ENCODE peak calls at places on chromosomes 6 and 20, in ten cellular contexts. P, D, W, G, Y, T, R, C, B and Z are unnamed samples.
A peak's percentile ranks its signal among the peaks of the same experiment; 100 is the strongest.

GRCh38 chr6:105402090-105402980 is 547 bp downstream of the PREP start:
- DNase-seq in P (peak; percentile 36), D (no peak), W (peak; percentile 47), G (no peak), Y (no peak), T (peak; percentile 48), R (no peak), C (peak; percentile 40), B (no peak), Z (no peak)

GRCh38 chr6:134436281-134436815 is 118.4 kb upstream of the SGK1 start:
- DNase-seq in P (no peak), D (no peak), W (peak; percentile 98), G (peak; percentile 42), Y (no peak), T (peak; percentile 97), R (no peak), C (peak; percentile 43), B (peak; percentile 28), Z (peak; percentile 93)

GRCh38 chr6:13795041-13795748 is 19.2 kb downstream of the MCUR1 start:
- DNase-seq in P (peak; percentile 85), D (peak; percentile 58), W (peak; percentile 70), G (peak; percentile 81), Y (no peak), T (peak; percentile 82), R (peak; percentile 64), C (peak; percentile 79), B (peak; percentile 88), Z (no peak)

GRCh38 chr6:128569737-128570438 is 49.5 kb upstream of the PTPRK start:
- DNase-seq in P (no peak), D (no peak), W (peak; percentile 92), G (no peak), Y (no peak), T (peak; percentile 81), R (no peak), C (no peak), B (no peak), Z (peak; percentile 79)

GRCh38 chr6:46719099-46719498 is 16.1 kb downstream of the PLA2G7 start:
- DNase-seq in P (no peak), D (no peak), W (peak; percentile 89), G (no peak), Y (no peak), T (peak; percentile 79), R (no peak), C (no peak), B (no peak), Z (peak; percentile 85)

GRCh38 chr6:35786810-35787209 is 6.0 kb downstream of the CLPSL1 start:
- DNase-seq in P (no peak), D (no peak), W (no peak), G (no peak), Y (no peak), T (no peak), R (no peak), C (no peak), B (no peak), Z (no peak)

GRCh38 chr20:30610044-30610693 is 647.3 kb upstream of the DEFB115 start:
- DNase-seq in P (no peak), D (no peak), W (no peak), G (no peak), Y (peak; percentile 79), T (no peak), R (no peak), C (peak; percentile 56), B (peak; percentile 34), Z (no peak)

GRCh38 chr20:56166781-56167465 is 81.6 kb upstream of the MC3R start:
- DNase-seq in P (no peak), D (no peak), W (no peak), G (no peak), Y (no peak), T (no peak), R (no peak), C (no peak), B (no peak), Z (no peak)

GRCh38 chr6:106677282-106677681 is 47.9 kb downstream of the QRSL1 start:
- DNase-seq in P (no peak), D (no peak), W (no peak), G (no peak), Y (no peak), T (no peak), R (no peak), C (no peak), B (no peak), Z (no peak)

GRCh38 chr20:34562643-34563042 is 4.1 kb downstream of the MAP1LC3A start:
- DNase-seq in P (no peak), D (no peak), W (peak; percentile 6), G (no peak), Y (no peak), T (no peak), R (no peak), C (no peak), B (no peak), Z (no peak)

GRCh38 chr6:34696189-34696738 is 303 bp downstream of the ILRUN start:
- DNase-seq in P (peak; percentile 48), D (no peak), W (peak; percentile 43), G (peak; percentile 72), Y (no peak), T (peak; percentile 54), R (no peak), C (no peak), B (no peak), Z (no peak)

GRCh38 chr6:10407018-10407673 is 7.7 kb downstream of the TFAP2A start:
- DNase-seq in P (no peak), D (no peak), W (no peak), G (no peak), Y (no peak), T (no peak), R (no peak), C (no peak), B (no peak), Z (no peak)

GRCh38 chr6:10406556-10406955 is 8.3 kb downstream of the TFAP2A start:
- DNase-seq in P (no peak), D (no peak), W (no peak), G (no peak), Y (no peak), T (no peak), R (no peak), C (no peak), B (no peak), Z (no peak)

GRCh38 chr6:10409160-10409765 is 5.6 kb downstream of the TFAP2A start:
- DNase-seq in P (no peak), D (no peak), W (no peak), G (no peak), Y (no peak), T (no peak), R (no peak), C (no peak), B (no peak), Z (no peak)

GRCh38 chr6:10409766-10410209 is 5.1 kb downstream of the TFAP2A start:
- DNase-seq in P (no peak), D (no peak), W (no peak), G (no peak), Y (no peak), T (no peak), R (no peak), C (no peak), B (no peak), Z (no peak)

DNA sequence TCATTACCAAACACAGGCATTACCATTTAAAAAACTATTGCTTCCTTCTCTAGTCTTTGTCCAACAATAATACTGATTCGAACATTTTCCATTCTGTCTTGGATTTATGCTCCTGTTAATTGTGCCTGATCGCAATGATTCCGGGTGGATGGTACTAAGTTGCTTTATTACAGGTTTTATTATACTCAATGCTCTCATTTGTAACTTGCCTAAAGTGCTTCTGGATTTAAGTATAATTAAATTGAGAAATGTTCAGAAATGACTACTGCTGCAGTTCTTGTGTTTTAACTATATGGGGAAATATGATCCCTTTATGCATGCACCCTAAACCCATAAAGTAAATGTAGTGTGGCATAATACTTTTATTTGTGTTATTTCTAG is 7.2 kb downstream of the TFAP2A start:
- DNase-seq in P (no peak), D (no peak), W (no peak), G (no peak), Y (no peak), T (no peak), R (no peak), C (no peak), B (no peak), Z (no peak)
- H3K4me3 ChIP-seq in P (no peak overlapping the region), D (no peak overlapping the region), W (no peak overlapping the region), G (no peak overlapping the region), Y (no peak overlapping the region), T (no peak overlapping the region), R (no peak overlapping the region), C (no peak overlapping the region), B (no peak overlapping the region), Z (peak overlapping the region; percentile 5)

GRCh38 chr20:19889011-19889953 is 127.9 kb upstream of the NAA20 start:
- DNase-seq in P (no peak), D (no peak), W (peak; percentile 91), G (peak; percentile 72), Y (no peak), T (peak; percentile 89), R (no peak), C (peak; percentile 76), B (peak; percentile 60), Z (peak; percentile 45)

GRCh38 chr20:19886666-19887288 is 128.7 kb downstream of the RIN2 start:
- DNase-seq in P (no peak), D (no peak), W (peak; percentile 18), G (no peak), Y (no peak), T (peak; percentile 32), R (no peak), C (no peak), B (no peak), Z (no peak)

GRCh38 chr20:19885981-19886665 is 128.1 kb downstream of the RIN2 start:
- DNase-seq in P (peak; percentile 61), D (no peak), W (peak; percentile 52), G (peak; percentile 40), Y (no peak), T (no peak), R (no peak), C (peak; percentile 43), B (peak; percentile 33), Z (no peak)

GRCh38 chr20:19888269-19888669 is 128.9 kb upstream of the NAA20 start:
- DNase-seq in P (no peak), D (no peak), W (no peak), G (no peak), Y (no peak), T (no peak), R (no peak), C (peak; percentile 35), B (peak; percentile 21), Z (no peak)

GRCh38 chr20:19887566-19888268 is 129.4 kb upstream of the NAA20 start:
- DNase-seq in P (no peak), D (no peak), W (peak; percentile 68), G (no peak), Y (no peak), T (no peak), R (no peak), C (no peak), B (no peak), Z (no peak)
- H3K4me3 ChIP-seq in P (peak overlapping the region; percentile 27), D (no peak overlapping the region), W (no peak overlapping the region), G (peak overlapping the region; percentile 44), Y (peak overlapping the region; percentile 45), T (no peak overlapping the region), R (no peak overlapping the region), C (peak overlapping the region; percentile 34), B (no peak overlapping the region), Z (no peak overlapping the region)

GRCh38 chr6:161536141-161536735 is 262.4 kb upstream of the AGPAT4 start:
- DNase-seq in P (no peak), D (no peak), W (no peak), G (no peak), Y (no peak), T (no peak), R (no peak), C (no peak), B (no peak), Z (no peak)
- H3K4me3 ChIP-seq in P (no peak overlapping the region), D (no peak overlapping the region), W (no peak overlapping the region), G (no peak overlapping the region), Y (no peak overlapping the region), T (no peak overlapping the region), R (no peak overlapping the region), C (no peak overlapping the region), B (no peak overlapping the region), Z (no peak overlapping the region)

GRCh38 chr6:163406320-163406719 is 8.2 kb upstream of the QKI start:
- DNase-seq in P (no peak), D (no peak), W (no peak), G (no peak), Y (no peak), T (no peak), R (no peak), C (no peak), B (no peak), Z (no peak)
- H3K4me3 ChIP-seq in P (peak overlapping the region; percentile 27), D (peak overlapping the region; percentile 41), W (peak overlapping the region; percentile 12), G (peak overlapping the region; percentile 47), Y (peak overlapping the region; percentile 42), T (peak overlapping the region; percentile 19), R (peak overlapping the region; percentile 34), C (peak overlapping the region; percentile 12), B (peak overlapping the region; percentile 0), Z (no peak overlapping the region)